ENCODE peak calls at places on chromosomes 7 and 10, in six cellular contexts. One of them, this sample, is unnamed.

GRCh38 chr7:131161103-131161502 is 166.6 kb upstream of the MKLN1 start:
- DNase-seq in T-helper 1 cell: no peak
- DNase-seq in KG1: no peak
- DNase-seq in stimulated activated CD4-positive, alpha-beta T cell treated with anti-CD3 and anti-CD28 coated beads, Interleukin-4, amount 100 ng/mL, for 24 hours: no peak
- DNase-seq in right atrium auricular region: no peak
- DNase-seq in HAP-1: no peak
- DNase-seq in this sample: no peak

GRCh38 chr7:103343758-103344452 is 662 bp downstream of the DNAJC2 start:
- DNase-seq in T-helper 1 cell: peak
- DNase-seq in stimulated activated CD4-positive, alpha-beta T cell treated with anti-CD3 and anti-CD28 coated beads, Interleukin-4, amount 100 ng/mL, for 24 hours: peak
- DNase-seq in right atrium auricular region: no peak
- DNase-seq in HAP-1: peak
- DNase-seq in KG1: no peak
- DNase-seq in this sample: no peak

GRCh38 chr7:111561659-111561908 is 708 bp downstream of the IMMP2L start:
- DNase-seq in stimulated activated CD4-positive, alpha-beta T cell treated with anti-CD3 and anti-CD28 coated beads, Interleukin-4, amount 100 ng/mL, for 24 hours: peak
- DNase-seq in HAP-1: peak
- DNase-seq in KG1: peak
- DNase-seq in T-helper 1 cell: no peak
- DNase-seq in right atrium auricular region: no peak
- DNase-seq in this sample: no peak

GRCh38 chr7:130489140-130489967 is 2.5 kb upstream of the MEST start:
- DNase-seq in HAP-1: no peak
- DNase-seq in KG1: no peak
- DNase-seq in stimulated activated CD4-positive, alpha-beta T cell treated with anti-CD3 and anti-CD28 coated beads, Interleukin-4, amount 100 ng/mL, for 24 hours: no peak
- DNase-seq in right atrium auricular region: no peak
- DNase-seq in T-helper 1 cell: no peak
- DNase-seq in this sample: peak

GRCh38 chr7:96303105-96303685 is 18.7 kb downstream of the SLC25A13 start:
- DNase-seq in HAP-1: no peak
- DNase-seq in KG1: no peak
- DNase-seq in T-helper 1 cell: no peak
- DNase-seq in stimulated activated CD4-positive, alpha-beta T cell treated with anti-CD3 and anti-CD28 coated beads, Interleukin-4, amount 100 ng/mL, for 24 hours: no peak
- DNase-seq in right atrium auricular region: no peak
- DNase-seq in this sample: no peak

GRCh38 chr10:93440591-93441012 is 41.5 kb downstream of the MYOF start:
- DNase-seq in HAP-1: peak
- DNase-seq in right atrium auricular region: no peak
- DNase-seq in KG1: no peak
- DNase-seq in T-helper 1 cell: no peak
- DNase-seq in stimulated activated CD4-positive, alpha-beta T cell treated with anti-CD3 and anti-CD28 coated beads, Interleukin-4, amount 100 ng/mL, for 24 hours: no peak
- DNase-seq in this sample: no peak

GRCh38 chr7:132400667-132401142 is 175.6 kb downstream of the PLXNA4 start:
- DNase-seq in right atrium auricular region: peak
- DNase-seq in HAP-1: no peak
- DNase-seq in T-helper 1 cell: no peak
- DNase-seq in stimulated activated CD4-positive, alpha-beta T cell treated with anti-CD3 and anti-CD28 coated beads, Interleukin-4, amount 100 ng/mL, for 24 hours: no peak
- DNase-seq in KG1: no peak
- DNase-seq in this sample: no peak

GRCh38 chr7:46633816-46634215 is 712.7 kb upstream of the IGFBP3 start:
- DNase-seq in KG1: no peak
- DNase-seq in T-helper 1 cell: no peak
- DNase-seq in HAP-1: no peak
- DNase-seq in stimulated activated CD4-positive, alpha-beta T cell treated with anti-CD3 and anti-CD28 coated beads, Interleukin-4, amount 100 ng/mL, for 24 hours: no peak
- DNase-seq in right atrium auricular region: no peak
- DNase-seq in this sample: no peak

GRCh38 chr7:20083781-20084180 is 133.4 kb downstream of the MACC1 start:
- DNase-seq in T-helper 1 cell: peak
- DNase-seq in HAP-1: no peak
- DNase-seq in stimulated activated CD4-positive, alpha-beta T cell treated with anti-CD3 and anti-CD28 coated beads, Interleukin-4, amount 100 ng/mL, for 24 hours: no peak
- DNase-seq in right atrium auricular region: no peak
- DNase-seq in KG1: no peak
- DNase-seq in this sample: no peak

GRCh38 chr10:101032637-101033201 is 1.7 kb downstream of the SFXN3 start:
- DNase-seq in right atrium auricular region: peak
- DNase-seq in T-helper 1 cell: peak
- DNase-seq in stimulated activated CD4-positive, alpha-beta T cell treated with anti-CD3 and anti-CD28 coated beads, Interleukin-4, amount 100 ng/mL, for 24 hours: peak
- DNase-seq in HAP-1: peak
- DNase-seq in KG1: peak
- DNase-seq in this sample: no peak

GRCh38 chr7:130912910-130913720 is 179.1 kb upstream of the KLF14 start:
- DNase-seq in HAP-1: peak
- DNase-seq in T-helper 1 cell: peak
- DNase-seq in KG1: peak
- DNase-seq in right atrium auricular region: peak
- DNase-seq in stimulated activated CD4-positive, alpha-beta T cell treated with anti-CD3 and anti-CD28 coated beads, Interleukin-4, amount 100 ng/mL, for 24 hours: peak
- DNase-seq in this sample: no peak

GRCh38 chr7:90597879-90598278 is 1.8 kb downstream of the CDK14 start:
- DNase-seq in T-helper 1 cell: no peak
- DNase-seq in KG1: no peak
- DNase-seq in HAP-1: no peak
- DNase-seq in right atrium auricular region: no peak
- DNase-seq in stimulated activated CD4-positive, alpha-beta T cell treated with anti-CD3 and anti-CD28 coated beads, Interleukin-4, amount 100 ng/mL, for 24 hours: no peak
- DNase-seq in this sample: no peak

GRCh38 chr7:33649476-33650441 is 255.6 kb upstream of the BMPER start:
- DNase-seq in right atrium auricular region: no peak
- DNase-seq in stimulated activated CD4-positive, alpha-beta T cell treated with anti-CD3 and anti-CD28 coated beads, Interleukin-4, amount 100 ng/mL, for 24 hours: no peak
- DNase-seq in T-helper 1 cell: no peak
- DNase-seq in KG1: no peak
- DNase-seq in HAP-1: no peak
- DNase-seq in this sample: no peak

GRCh38 chr7:154767194-154767593 is 235.7 kb downstream of the PAXIP1 start:
- DNase-seq in HAP-1: no peak
- DNase-seq in KG1: no peak
- DNase-seq in stimulated activated CD4-positive, alpha-beta T cell treated with anti-CD3 and anti-CD28 coated beads, Interleukin-4, amount 100 ng/mL, for 24 hours: no peak
- DNase-seq in right atrium auricular region: no peak
- DNase-seq in T-helper 1 cell: no peak
- DNase-seq in this sample: no peak

GRCh38 chr7:137870078-137870477 is 23.3 kb upstream of the DGKI start:
- DNase-seq in KG1: no peak
- DNase-seq in T-helper 1 cell: no peak
- DNase-seq in right atrium auricular region: no peak
- DNase-seq in stimulated activated CD4-positive, alpha-beta T cell treated with anti-CD3 and anti-CD28 coated beads, Interleukin-4, amount 100 ng/mL, for 24 hours: no peak
- DNase-seq in HAP-1: no peak
- DNase-seq in this sample: no peak

GRCh38 chr7:74215921-74216320 is 6.1 kb downstream of the LAT2 start:
- DNase-seq in HAP-1: no peak
- DNase-seq in T-helper 1 cell: no peak
- DNase-seq in right atrium auricular region: no peak
- DNase-seq in KG1: no peak
- DNase-seq in stimulated activated CD4-positive, alpha-beta T cell treated with anti-CD3 and anti-CD28 coated beads, Interleukin-4, amount 100 ng/mL, for 24 hours: no peak
- DNase-seq in this sample: no peak

GRCh38 chr10:62681211-62681940 is 123.1 kb upstream of the ADO start:
- DNase-seq in right atrium auricular region: no peak
- DNase-seq in T-helper 1 cell: peak
- DNase-seq in HAP-1: no peak
- DNase-seq in stimulated activated CD4-positive, alpha-beta T cell treated with anti-CD3 and anti-CD28 coated beads, Interleukin-4, amount 100 ng/mL, for 24 hours: peak
- DNase-seq in KG1: no peak
- DNase-seq in this sample: no peak

GRCh38 chr10:4807803-4808507 is 18.1 kb upstream of the AKR1E2 start:
- DNase-seq in T-helper 1 cell: no peak
- DNase-seq in right atrium auricular region: no peak
- DNase-seq in HAP-1: no peak
- DNase-seq in stimulated activated CD4-positive, alpha-beta T cell treated with anti-CD3 and anti-CD28 coated beads, Interleukin-4, amount 100 ng/mL, for 24 hours: no peak
- DNase-seq in KG1: no peak
- DNase-seq in this sample: no peak

GRCh38 chr10:16950686-16951681 is 133.8 kb upstream of the RSU1 start:
- DNase-seq in HAP-1: peak
- DNase-seq in KG1: no peak
- DNase-seq in stimulated activated CD4-positive, alpha-beta T cell treated with anti-CD3 and anti-CD28 coated beads, Interleukin-4, amount 100 ng/mL, for 24 hours: peak
- DNase-seq in right atrium auricular region: no peak
- DNase-seq in T-helper 1 cell: no peak
- DNase-seq in this sample: no peak

GRCh38 chr7:120259382-120259781 is 13.6 kb upstream of the KCND2 start:
- DNase-seq in T-helper 1 cell: no peak
- DNase-seq in KG1: no peak
- DNase-seq in stimulated activated CD4-positive, alpha-beta T cell treated with anti-CD3 and anti-CD28 coated beads, Interleukin-4, amount 100 ng/mL, for 24 hours: no peak
- DNase-seq in HAP-1: no peak
- DNase-seq in right atrium auricular region: no peak
- DNase-seq in this sample: no peak

GRCh38 chr7:81111358-81111757 is 192.5 kb upstream of the SEMA3C start:
- DNase-seq in KG1: no peak
- DNase-seq in HAP-1: peak
- DNase-seq in T-helper 1 cell: no peak
- DNase-seq in right atrium auricular region: no peak
- DNase-seq in stimulated activated CD4-positive, alpha-beta T cell treated with anti-CD3 and anti-CD28 coated beads, Interleukin-4, amount 100 ng/mL, for 24 hours: no peak
- DNase-seq in this sample: no peak

GRCh38 chr10:114283091-114283490 is 44.0 kb downstream of the VWA2 start:
- DNase-seq in HAP-1: no peak
- DNase-seq in KG1: no peak
- DNase-seq in right atrium auricular region: no peak
- DNase-seq in stimulated activated CD4-positive, alpha-beta T cell treated with anti-CD3 and anti-CD28 coated beads, Interleukin-4, amount 100 ng/mL, for 24 hours: no peak
- DNase-seq in T-helper 1 cell: no peak
- DNase-seq in this sample: no peak